ENCODE peak calls at places on chromosomes 6 and 20, in ten cellular contexts. L, T, N, D, V, F, B, C, M and I are unnamed samples.

GRCh38 chr6:89386917-89387491 is 25.1 kb downstream of the RRAGD start:
- DNase-seq in M (no peak), F (no peak), D (no peak), C (no peak), B (no peak), V (no peak), N (no peak), L (no peak), T (no peak), I (no peak)

GRCh38 chr20:326645-327031 is 1.3 kb downstream of the SOX12 start:
- DNase-seq in B (no peak), L (peak), D (no peak), M (no peak), C (no peak), V (peak), F (no peak), T (no peak), N (peak), I (no peak)

GRCh38 chr6:22896716-22897115 is 327.4 kb downstream of the HDGFL1 start:
- DNase-seq in V (no peak), L (no peak), B (no peak), C (no peak), M (no peak), T (no peak), D (no peak), F (no peak), N (no peak), I (no peak)

GRCh38 chr20:15900443-15900842 is 672.8 kb downstream of the KIF16B start:
- DNase-seq in D (no peak), V (no peak), F (no peak), T (no peak), M (no peak), L (no peak), B (no peak), N (peak), C (no peak), I (no peak)

GRCh38 chr20:36017034-36017951 is 48.9 kb downstream of the CNBD2 start:
- DNase-seq in D (no peak), M (no peak), C (peak), L (no peak), T (no peak), N (peak), B (peak), F (no peak), V (peak), I (peak)

GRCh38 chr6:36247691-36248090 is 22.2 kb upstream of the PNPLA1 start:
- DNase-seq in V (peak), T (no peak), C (no peak), M (no peak), F (no peak), D (no peak), L (no peak), B (no peak), N (peak), I (no peak)

GRCh38 chr6:31540640-31541039 is 1.2 kb downstream of the DDX39B start:
- DNase-seq in B (no peak), F (no peak), N (no peak), T (no peak), D (no peak), V (no peak), M (no peak), C (no peak), L (no peak), I (no peak)

GRCh38 chr6:70133246-70133645 is 169.6 kb downstream of the COL9A1 start:
- DNase-seq in C (no peak), D (no peak), T (no peak), M (no peak), V (no peak), L (no peak), F (no peak), B (no peak), N (no peak), I (no peak)

GRCh38 chr20:2140561-2140960 is 38.9 kb downstream of the STK35 start:
- DNase-seq in L (peak), M (no peak), B (no peak), N (peak), C (no peak), F (no peak), T (no peak), D (no peak), V (peak), I (no peak)

GRCh38 chr20:16599257-16599656 is 26.0 kb upstream of the KIF16B start:
- DNase-seq in B (no peak), V (no peak), N (no peak), C (no peak), D (no peak), L (no peak), M (no peak), T (no peak), F (no peak), I (no peak)